ENCODE peak calls at places on chromosome 13, in ten cellular contexts. One of them, this sample, is unnamed.

GRCh38 chr13:110154370-110155031 is 152.5 kb downstream of the COL4A1 start:
- DNase-seq in ovary: no peak
- DNase-seq in sigmoid colon: no peak
- DNase-seq in tibial nerve: no peak
- DNase-seq in SK-N-SH: no peak
- DNase-seq in HepG2: no peak
- DNase-seq in esophagus muscularis mucosa: no peak
- DNase-seq in upper lobe of left lung: no peak
- DNase-seq in K562: no peak
- DNase-seq in stomach: no peak
- DNase-seq in this sample: no peak

GRCh38 chr13:109933476-109933875 is 147.1 kb upstream of the IRS2 start:
- DNase-seq in ovary: no peak
- DNase-seq in sigmoid colon: no peak
- DNase-seq in tibial nerve: no peak
- DNase-seq in SK-N-SH: no peak
- DNase-seq in HepG2: no peak
- DNase-seq in esophagus muscularis mucosa: no peak
- DNase-seq in upper lobe of left lung: peak; percentile 34
- DNase-seq in K562: no peak
- DNase-seq in stomach: no peak
- DNase-seq in this sample: no peak

GRCh38 chr13:96958286-96958891 is 35.9 kb downstream of the OXGR1 start:
- DNase-seq in ovary: no peak
- DNase-seq in sigmoid colon: no peak
- DNase-seq in tibial nerve: no peak
- DNase-seq in SK-N-SH: peak; percentile 30
- DNase-seq in HepG2: peak; percentile 20
- DNase-seq in esophagus muscularis mucosa: no peak
- DNase-seq in upper lobe of left lung: no peak
- DNase-seq in K562: no peak
- DNase-seq in stomach: peak; percentile 27
- DNase-seq in this sample: no peak

GRCh38 chr13:97627566-97627965 is 193.6 kb downstream of the RAP2A start:
- DNase-seq in ovary: peak; percentile 25
- DNase-seq in sigmoid colon: no peak
- DNase-seq in tibial nerve: no peak
- DNase-seq in SK-N-SH: no peak
- DNase-seq in HepG2: peak; percentile 50
- DNase-seq in esophagus muscularis mucosa: no peak
- DNase-seq in upper lobe of left lung: no peak
- DNase-seq in K562: peak; percentile 10
- DNase-seq in stomach: no peak
- DNase-seq in this sample: no peak

GRCh38 chr13:42746846-42747245 is 34.5 kb upstream of the FAM216B start:
- DNase-seq in ovary: no peak
- DNase-seq in sigmoid colon: no peak
- DNase-seq in tibial nerve: no peak
- DNase-seq in SK-N-SH: no peak
- DNase-seq in HepG2: no peak
- DNase-seq in esophagus muscularis mucosa: no peak
- DNase-seq in upper lobe of left lung: no peak
- DNase-seq in K562: no peak
- DNase-seq in stomach: no peak
- DNase-seq in this sample: no peak

GRCh38 chr13:113043931-113044330 is 61.7 kb upstream of the F7 start:
- DNase-seq in ovary: no peak
- DNase-seq in sigmoid colon: no peak
- DNase-seq in tibial nerve: no peak
- DNase-seq in SK-N-SH: no peak
- DNase-seq in HepG2: no peak
- DNase-seq in esophagus muscularis mucosa: no peak
- DNase-seq in upper lobe of left lung: no peak
- DNase-seq in K562: no peak
- DNase-seq in stomach: no peak
- DNase-seq in this sample: no peak

GRCh38 chr13:109703250-109703649 is 83.1 kb downstream of the IRS2 start:
- DNase-seq in ovary: no peak
- DNase-seq in sigmoid colon: no peak
- DNase-seq in tibial nerve: no peak
- DNase-seq in SK-N-SH: no peak
- DNase-seq in HepG2: no peak
- DNase-seq in esophagus muscularis mucosa: no peak
- DNase-seq in upper lobe of left lung: no peak
- DNase-seq in K562: no peak
- DNase-seq in stomach: no peak
- DNase-seq in this sample: no peak

GRCh38 chr13:110560606-110561334 is 752 bp downstream of the RAB20 start:
- DNase-seq in ovary: no peak
- DNase-seq in sigmoid colon: peak; percentile 75
- DNase-seq in tibial nerve: no peak
- DNase-seq in SK-N-SH: peak; percentile 71
- DNase-seq in HepG2: peak; percentile 49
- DNase-seq in esophagus muscularis mucosa: no peak
- DNase-seq in upper lobe of left lung: no peak
- DNase-seq in K562: peak; percentile 35
- DNase-seq in stomach: peak; percentile 57
- DNase-seq in this sample: peak; percentile 38

GRCh38 chr13:110506859-110507566 is 54.5 kb downstream of the RAB20 start:
- DNase-seq in ovary: peak; percentile 79
- DNase-seq in sigmoid colon: peak; percentile 85
- DNase-seq in tibial nerve: peak; percentile 33
- DNase-seq in SK-N-SH: no peak
- DNase-seq in HepG2: no peak
- DNase-seq in esophagus muscularis mucosa: no peak
- DNase-seq in upper lobe of left lung: no peak
- DNase-seq in K562: peak; percentile 82
- DNase-seq in stomach: peak; percentile 94
- DNase-seq in this sample: peak; percentile 90

GRCh38 chr13:80084086-80084676 is 256.7 kb downstream of the SPRY2 start:
- DNase-seq in ovary: no peak
- DNase-seq in sigmoid colon: no peak
- DNase-seq in tibial nerve: no peak
- DNase-seq in SK-N-SH: no peak
- DNase-seq in HepG2: no peak
- DNase-seq in esophagus muscularis mucosa: no peak
- DNase-seq in upper lobe of left lung: no peak
- DNase-seq in K562: no peak
- DNase-seq in stomach: no peak
- DNase-seq in this sample: no peak

GRCh38 chr13:51923983-51924539 is 62.3 kb downstream of the CCDC70 start:
- DNase-seq in ovary: no peak
- DNase-seq in sigmoid colon: no peak
- DNase-seq in tibial nerve: no peak
- DNase-seq in SK-N-SH: peak; percentile 40
- DNase-seq in HepG2: peak; percentile 44
- DNase-seq in esophagus muscularis mucosa: no peak
- DNase-seq in upper lobe of left lung: no peak
- DNase-seq in K562: peak; percentile 30
- DNase-seq in stomach: peak; percentile 25
- DNase-seq in this sample: no peak

GRCh38 chr13:106276876-106277275 is 258.6 kb downstream of the EFNB2 start:
- DNase-seq in ovary: no peak
- DNase-seq in sigmoid colon: no peak
- DNase-seq in tibial nerve: no peak
- DNase-seq in SK-N-SH: no peak
- DNase-seq in HepG2: no peak
- DNase-seq in esophagus muscularis mucosa: no peak
- DNase-seq in upper lobe of left lung: no peak
- DNase-seq in K562: no peak
- DNase-seq in stomach: no peak
- DNase-seq in this sample: no peak

GRCh38 chr13:52978989-52979388 is 49.6 kb upstream of the OLFM4 start:
- DNase-seq in ovary: no peak
- DNase-seq in sigmoid colon: no peak
- DNase-seq in tibial nerve: no peak
- DNase-seq in SK-N-SH: no peak
- DNase-seq in HepG2: no peak
- DNase-seq in esophagus muscularis mucosa: no peak
- DNase-seq in upper lobe of left lung: no peak
- DNase-seq in K562: no peak
- DNase-seq in stomach: no peak
- DNase-seq in this sample: no peak

GRCh38 chr13:59094149-59094548 is 1069.6 kb downstream of the DIAPH3 start:
- DNase-seq in ovary: no peak
- DNase-seq in sigmoid colon: no peak
- DNase-seq in tibial nerve: no peak
- DNase-seq in SK-N-SH: no peak
- DNase-seq in HepG2: no peak
- DNase-seq in esophagus muscularis mucosa: no peak
- DNase-seq in upper lobe of left lung: no peak
- DNase-seq in K562: no peak
- DNase-seq in stomach: no peak
- DNase-seq in this sample: no peak

GRCh38 chr13:59086147-59086546 is 1077.6 kb downstream of the DIAPH3 start:
- DNase-seq in ovary: no peak
- DNase-seq in sigmoid colon: no peak
- DNase-seq in tibial nerve: no peak
- DNase-seq in SK-N-SH: no peak
- DNase-seq in HepG2: no peak
- DNase-seq in esophagus muscularis mucosa: no peak
- DNase-seq in upper lobe of left lung: no peak
- DNase-seq in K562: no peak
- DNase-seq in stomach: no peak
- DNase-seq in this sample: no peak

GRCh38 chr13:59088716-59089115 is 1075.0 kb downstream of the DIAPH3 start:
- DNase-seq in ovary: no peak
- DNase-seq in sigmoid colon: no peak
- DNase-seq in tibial nerve: no peak
- DNase-seq in SK-N-SH: no peak
- DNase-seq in HepG2: no peak
- DNase-seq in esophagus muscularis mucosa: no peak
- DNase-seq in upper lobe of left lung: no peak
- DNase-seq in K562: no peak
- DNase-seq in stomach: no peak
- DNase-seq in this sample: no peak
- TF ChIP-seq EP300 in ovary: no peak
- TF ChIP-seq EP300 in sigmoid colon: no peak
- TF ChIP-seq EP300 in tibial nerve: no peak
- TF ChIP-seq EP300 in SK-N-SH: no peak
- TF ChIP-seq EP300 in HepG2: no peak
- TF ChIP-seq EP300 in esophagus muscularis mucosa: no peak
- TF ChIP-seq EP300 in upper lobe of left lung: no peak
- TF ChIP-seq EP300 in K562: no peak
- TF ChIP-seq EP300 in stomach: no peak
- TF ChIP-seq EP300 in this sample: no peak

DNA sequence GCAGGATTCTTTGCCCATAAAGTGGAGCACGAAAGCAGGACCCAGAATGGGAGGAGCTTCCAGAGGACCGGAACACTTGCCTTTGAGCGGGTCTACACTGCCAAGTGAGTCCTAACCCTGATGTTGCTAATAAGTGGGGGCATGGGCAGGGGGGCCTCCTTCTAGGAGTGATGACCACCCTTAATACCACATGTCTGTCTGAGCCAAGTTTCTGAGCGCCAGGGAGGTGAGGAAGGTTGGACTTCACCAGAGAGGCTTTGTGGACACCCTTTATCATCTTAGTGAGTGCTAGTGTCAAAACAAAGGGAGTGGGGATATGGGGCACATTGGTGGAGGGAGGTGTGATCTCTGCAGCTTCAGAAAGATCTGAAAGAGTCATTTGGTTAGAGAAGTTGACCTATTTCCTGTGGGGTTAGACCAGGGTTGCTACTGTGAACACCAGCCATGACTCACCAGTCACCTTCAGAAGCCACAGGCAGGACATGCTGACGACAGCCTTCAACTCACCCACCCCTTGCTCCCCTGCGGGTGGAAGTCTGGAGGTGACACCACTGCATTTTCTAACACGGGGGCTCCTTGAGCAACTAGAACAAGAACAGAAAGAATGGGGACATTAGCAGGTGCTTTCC is 8.8 kb downstream of the ALOX5AP start:
- DNase-seq in ovary: no peak
- DNase-seq in sigmoid colon: no peak
- DNase-seq in tibial nerve: no peak
- DNase-seq in SK-N-SH: no peak
- DNase-seq in HepG2: peak; percentile 54
- DNase-seq in esophagus muscularis mucosa: no peak
- DNase-seq in upper lobe of left lung: no peak
- DNase-seq in K562: peak; percentile 14
- DNase-seq in stomach: peak; percentile 56
- DNase-seq in this sample: peak; percentile 71
- TF ChIP-seq EP300 in ovary: no peak
- TF ChIP-seq EP300 in sigmoid colon: no peak
- TF ChIP-seq EP300 in tibial nerve: no peak
- TF ChIP-seq EP300 in SK-N-SH: no peak
- TF ChIP-seq EP300 in HepG2: no peak
- TF ChIP-seq EP300 in esophagus muscularis mucosa: no peak
- TF ChIP-seq EP300 in upper lobe of left lung: no peak
- TF ChIP-seq EP300 in K562: no peak
- TF ChIP-seq EP300 in stomach: no peak
- TF ChIP-seq EP300 in this sample: no peak

GRCh38 chr13:99501952-99502310 is 659 bp downstream of the TM9SF2 start:
- DNase-seq in ovary: no peak
- DNase-seq in sigmoid colon: no peak
- DNase-seq in tibial nerve: no peak
- DNase-seq in SK-N-SH: no peak
- DNase-seq in HepG2: no peak
- DNase-seq in esophagus muscularis mucosa: no peak
- DNase-seq in upper lobe of left lung: no peak
- DNase-seq in K562: no peak
- DNase-seq in stomach: peak; percentile 30
- DNase-seq in this sample: peak; percentile 43
- TF ChIP-seq EP300 in ovary: no peak
- TF ChIP-seq EP300 in sigmoid colon: no peak
- TF ChIP-seq EP300 in tibial nerve: no peak
- TF ChIP-seq EP300 in SK-N-SH: no peak
- TF ChIP-seq EP300 in HepG2: no peak
- TF ChIP-seq EP300 in esophagus muscularis mucosa: no peak
- TF ChIP-seq EP300 in upper lobe of left lung: no peak
- TF ChIP-seq EP300 in K562: no peak
- TF ChIP-seq EP300 in stomach: no peak
- TF ChIP-seq EP300 in this sample: no peak

DNA sequence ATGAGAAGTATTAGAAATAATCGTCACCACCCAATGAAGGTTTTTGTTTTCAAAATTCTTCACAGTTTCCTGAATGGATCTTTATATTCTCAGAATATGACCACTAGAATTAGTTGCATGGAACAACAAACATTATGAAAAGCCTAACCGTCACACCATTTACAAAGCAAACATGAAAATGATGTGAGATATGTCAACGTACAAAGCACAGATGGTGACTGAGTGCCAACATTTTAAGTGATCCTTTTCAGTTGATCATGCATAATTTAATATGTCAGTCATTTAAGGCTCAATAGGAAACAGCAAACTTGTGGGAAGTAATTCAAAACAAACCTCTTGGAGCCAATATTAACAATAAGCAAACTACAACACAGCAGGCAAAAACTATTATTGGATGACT is 277.6 kb downstream of the SLITRK6 start:
- DNase-seq in ovary: no peak
- DNase-seq in sigmoid colon: no peak
- DNase-seq in tibial nerve: no peak
- DNase-seq in SK-N-SH: no peak
- DNase-seq in HepG2: no peak
- DNase-seq in esophagus muscularis mucosa: no peak
- DNase-seq in upper lobe of left lung: no peak
- DNase-seq in K562: no peak
- DNase-seq in stomach: no peak
- DNase-seq in this sample: no peak
- TF ChIP-seq EP300 in ovary: no peak
- TF ChIP-seq EP300 in sigmoid colon: no peak
- TF ChIP-seq EP300 in tibial nerve: no peak
- TF ChIP-seq EP300 in SK-N-SH: no peak
- TF ChIP-seq EP300 in HepG2: no peak
- TF ChIP-seq EP300 in esophagus muscularis mucosa: no peak
- TF ChIP-seq EP300 in upper lobe of left lung: no peak
- TF ChIP-seq EP300 in K562: no peak
- TF ChIP-seq EP300 in stomach: no peak
- TF ChIP-seq EP300 in this sample: no peak